ENCODE peak calls at places on chromosomes 7 and 10, in five cellular contexts. C is stomach, B is heart right ventricle, P is endothelial cell of umbilical vein, E is mammary epithelial cell. M is an unnamed sample. For H3K9me3, the result is how much of the 10 kb centered on the place peaks cover.

GRCh38 chr10:48762104-48763042 is 77.7 kb downstream of the WDFY4 start:
- DNase-seq in C (no peak), B (no peak), P (no peak), E (no peak), M (no peak)

GRCh38 chr7:100373261-100373831 is at the start of gene PILRA:
- DNase-seq in C (no peak), B (no peak), P (no peak), E (no peak), M (no peak)

GRCh38 chr7:16646427-16647081 is 573 bp downstream of the BZW2 start:
- DNase-seq in C (no peak), B (no peak), P (peak), E (peak), M (no peak)

GRCh38 chr7:30661926-30662325 is 20.3 kb downstream of the CRHR2 start:
- DNase-seq in C (no peak), B (no peak), P (no peak), E (no peak), M (no peak)

GRCh38 chr10:7679256-7679655 is 12.5 kb upstream of the ITIH5 start:
- DNase-seq in C (no peak), B (no peak), P (no peak), E (no peak), M (no peak)

GRCh38 chr10:78964952-78965633 is 103.7 kb upstream of the ZMIZ1 start:
- DNase-seq in C (peak), B (no peak), P (peak), E (peak), M (no peak)

GRCh38 chr7:157097569-157097968 is 41.2 kb upstream of the UBE3C start:
- DNase-seq in C (no peak), B (no peak), P (no peak), E (no peak), M (no peak)

GRCh38 chr7:92765725-92766124 is 70.6 kb downstream of the CDK6 start:
- DNase-seq in C (no peak), B (no peak), P (no peak), E (peak), M (no peak)

GRCh38 chr7:20798081-20798693 is 11.5 kb upstream of the SP8 start:
- DNase-seq in C (peak), B (no peak), P (peak), E (peak), M (no peak)

GRCh38 chr7:95470452-95470851 is 15.3 kb upstream of the ASB4 start:
- DNase-seq in C (no peak), B (peak), P (peak), E (peak), M (no peak)

GRCh38 chr7:22300839-22301238 is 56.1 kb downstream of the RAPGEF5 start:
- DNase-seq in C (no peak), B (no peak), P (no peak), E (no peak), M (no peak)

GRCh38 chr10:73941300-73941699 is 30.4 kb downstream of the PLAU start:
- DNase-seq in C (no peak), B (no peak), P (no peak), E (peak), M (no peak)

GRCh38 chr7:139567647-139568345 is 44.3 kb downstream of the CLEC2L start:
- DNase-seq in C (no peak), B (no peak), P (no peak), E (no peak), M (no peak)

GRCh38 chr7:157468221-157469111 is 131.7 kb downstream of the DNAJB6 start:
- DNase-seq in C (peak), B (no peak), P (no peak), E (no peak), M (no peak)

GRCh38 chr10:63219749-63220148 is 86.6 kb downstream of the NRBF2 start:
- DNase-seq in C (no peak), B (no peak), P (no peak), E (no peak), M (no peak)

GRCh38 chr7:116021237-116021636 is 9.3 kb downstream of the TFEC start:
- DNase-seq in C (no peak), B (no peak), P (no peak), E (no peak), M (no peak)

GRCh38 chr10:114631678-114632417 is 26.2 kb downstream of the ABLIM1 start:
- DNase-seq in C (no peak), B (peak), P (peak), E (no peak), M (no peak)

GRCh38 chr10:103448751-103449150 is 3.4 kb downstream of the CALHM2 start:
- DNase-seq in C (no peak), B (peak), P (peak), E (peak), M (no peak)

GRCh38 chr10:132036887-132037675 is 28.7 kb upstream of the JAKMIP3 start:
- DNase-seq in C (no peak), B (no peak), P (no peak), E (no peak), M (no peak)

GRCh38 chr10:5546891-5547683 is 22.3 kb downstream of the CALML3 start:
- DNase-seq in C (peak), B (no peak), P (peak), E (peak), M (no peak)

GRCh38 chr7:18846765-18847215 is 270.6 kb downstream of the TWIST1 start:
- DNase-seq in C (no peak), B (no peak), P (no peak), E (no peak), M (no peak)

GRCh38 chr10:84138478-84139125 is 707 bp upstream of the GHITM start:
- DNase-seq in C (peak), B (no peak), P (no peak), E (no peak), M (peak)

GRCh38 chr10:11687779-11688447 is 54.3 kb upstream of the ECHDC3 start:
- DNase-seq in C (peak), B (no peak), P (no peak), E (peak), M (no peak)

GRCh38 chr7:451255-452229 is 68.1 kb downstream of the PDGFA start:
- DNase-seq in C (no peak), B (no peak), P (no peak), E (no peak), M (no peak)

GRCh38 chr7:7870590-7870989 is 98.0 kb upstream of the GLCCI1 start:
- DNase-seq in C (no peak), B (no peak), P (no peak), E (no peak), M (no peak)

GRCh38 chr7:7867835-7868234 is 100.8 kb upstream of the GLCCI1 start:
- DNase-seq in C (no peak), B (no peak), P (no peak), E (no peak), M (no peak)

GRCh38 chr7:7862393-7862792 is 106.2 kb upstream of the GLCCI1 start:
- DNase-seq in C (no peak), B (no peak), P (no peak), E (peak), M (no peak)

GRCh38 chr7:7869036-7869435 is 99.6 kb upstream of the GLCCI1 start:
- DNase-seq in C (no peak), B (no peak), P (no peak), E (no peak), M (no peak)

GRCh38 chr7:7868245-7868899 is 100.2 kb upstream of the GLCCI1 start:
- DNase-seq in C (no peak), B (peak), P (no peak), E (no peak), M (no peak)
- H3K27ac ChIP-seq in C (no peak), B (no peak), P (no peak), E (no peak), M (no peak)

GRCh38 chr7:77903597-77903996 is 105.0 kb downstream of the PHTF2 start:
- DNase-seq in C (no peak), B (no peak), P (no peak), E (no peak), M (no peak)
- TF ChIP-seq CTCF in C (no peak), B (no peak), P (no peak), E (peak), M (peak)

GRCh38 chr7:54183055-54183454 is 359.1 kb upstream of the VSTM2A start:
- DNase-seq in C (no peak), B (no peak), P (no peak), E (no peak), M (no peak)

GRCh38 chr7:54189330-54189729 is 352.8 kb upstream of the VSTM2A start:
- DNase-seq in C (no peak), B (no peak), P (no peak), E (no peak), M (no peak)

GRCh38 chr7:54187886-54188518 is 354.2 kb upstream of the VSTM2A start:
- DNase-seq in C (no peak), B (no peak), P (no peak), E (no peak), M (no peak)

DNA sequence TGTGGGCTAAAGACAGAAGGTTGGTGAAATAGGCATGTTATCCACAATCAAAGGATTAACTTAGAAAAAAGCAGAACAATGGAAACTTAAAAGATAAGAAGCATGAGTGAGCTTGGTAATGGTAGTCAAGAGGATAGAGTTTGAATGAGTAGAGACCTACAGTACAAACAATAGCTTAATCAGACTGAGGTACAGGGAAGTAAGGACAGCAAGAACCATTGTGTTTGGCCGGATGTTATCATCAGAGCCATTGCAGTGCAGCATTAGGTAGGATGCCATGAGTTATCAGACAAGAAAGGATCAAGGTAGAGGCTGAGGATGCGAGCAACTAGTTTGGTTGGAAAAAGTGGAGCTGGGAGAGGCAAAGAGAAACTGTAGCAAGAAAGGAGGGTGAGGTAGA is 353.3 kb upstream of the VSTM2A start:
- DNase-seq in C (no peak), B (no peak), P (no peak), E (no peak), M (no peak)
- H3K9me3 ChIP-seq in C (under half), B (under half), P (under half), E (under half), M (under half)

DNA sequence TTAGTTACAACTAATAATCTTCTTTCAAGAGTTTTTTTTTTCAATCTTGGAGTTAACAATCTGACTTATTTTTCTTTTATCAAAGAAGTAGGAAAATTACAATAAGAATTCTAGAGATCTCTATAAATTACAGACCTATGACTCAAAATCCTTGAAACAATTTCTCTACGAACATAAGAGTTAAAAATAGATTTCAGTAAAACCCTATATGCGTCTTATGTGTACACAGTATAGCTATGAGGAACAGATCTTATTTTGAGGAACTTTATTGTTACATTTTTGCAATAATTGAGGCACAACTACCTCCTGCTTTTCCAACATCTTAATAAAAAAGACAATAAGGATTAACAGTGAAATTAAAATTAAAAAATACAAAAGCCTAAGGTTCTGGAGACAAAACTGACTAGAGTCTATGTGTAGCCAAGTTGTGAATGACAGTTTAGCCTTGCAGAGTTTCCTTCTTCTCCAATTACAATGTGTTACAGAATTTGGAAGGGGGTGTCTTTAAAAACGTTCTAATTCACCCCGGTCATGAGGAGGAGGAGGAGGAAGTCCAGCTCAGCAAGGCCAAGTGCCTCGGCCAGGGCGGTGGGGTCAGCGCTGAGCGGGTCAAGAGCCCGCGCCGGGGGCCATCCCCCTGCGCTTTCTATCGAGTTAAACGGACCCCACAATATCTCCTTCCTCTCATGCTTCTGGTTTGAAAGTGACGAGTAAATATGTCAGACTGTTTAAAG is 40.5 kb downstream of the AMZ1 start:
- DNase-seq in C (peak), B (no peak), P (no peak), E (no peak), M (no peak)
- H3K27ac ChIP-seq in C (peak), B (no peak), P (no peak), E (no peak), M (no peak)

DNA sequence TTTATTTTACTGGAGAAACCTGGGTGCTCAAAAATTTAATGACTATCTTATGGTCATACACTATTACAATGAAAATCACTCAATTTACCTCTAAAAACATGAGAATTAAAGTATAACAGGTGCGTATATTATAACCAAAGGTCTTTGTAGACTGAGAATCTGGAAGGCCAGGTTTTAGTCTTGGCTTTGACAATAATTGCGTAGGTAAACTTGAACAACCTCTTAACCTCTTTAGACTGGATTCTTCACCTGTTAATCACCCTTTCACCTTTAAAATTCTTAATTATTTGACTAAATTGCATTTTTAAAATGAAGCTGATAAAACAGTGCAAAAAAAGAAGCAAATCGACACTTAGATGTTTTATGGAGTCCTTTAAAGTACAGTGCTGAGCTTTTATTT is 156.1 kb downstream of the SEMA3E start:
- DNase-seq in C (no peak), B (no peak), P (no peak), E (no peak), M (no peak)
- TF ChIP-seq CTCF in C (no peak), B (no peak), P (no peak), E (no peak), M (no peak)

GRCh38 chr10:127534074-127534473 is 15.0 kb upstream of the NPS start:
- DNase-seq in C (no peak), B (no peak), P (no peak), E (no peak), M (no peak)
- H3K9me3 ChIP-seq in C (under half), B (under half), P (under half), E (under half), M (under half)

GRCh38 chr10:106991084-106991483 is 173.4 kb downstream of the SORCS1 start:
- DNase-seq in C (no peak), B (no peak), P (no peak), E (no peak), M (no peak)
- H3K27ac ChIP-seq in C (no peak), B (no peak), P (no peak), E (no peak), M (no peak)

M was measured in CD4-positive, alpha-beta T cell.